ENCODE peak calls at places on chromosomes 16 and 17, in four cellular contexts. P is fibroblast of the aortic adventitia, T is fibroblast of mammary gland, S is retinal pigment epithelial cell. E is an unnamed sample.

GRCh38 chr16:2184962-2185361 is 11.4 kb downstream of the CASKIN1 start:
- DNase-seq in P (no peak), T (no peak), S (no peak), E (no peak)

GRCh38 chr17:30239089-30239462 is 3.6 kb upstream of the SLC6A4 start:
- DNase-seq in P (no peak), T (no peak), S (no peak), E (no peak)

GRCh38 chr17:17214646-17215436 is 8.7 kb upstream of the PLD6 start:
- DNase-seq in P (no peak), T (no peak), S (no peak), E (no peak)

GRCh38 chr17:67281736-67282135 is 36.7 kb upstream of the HELZ start:
- DNase-seq in P (no peak), T (no peak), S (no peak), E (no peak)

GRCh38 chr16:67758966-67759365 is 39.9 kb upstream of the GFOD2 start:
- DNase-seq in P (no peak), T (no peak), S (no peak), E (no peak)

GRCh38 chr16:84513111-84514065 is 8.9 kb upstream of the MEAK7 start:
- DNase-seq in P (no peak), T (peak), S (peak), E (no peak)

GRCh38 chr17:39473310-39473709 is 12.0 kb downstream of the CDK12 start:
- DNase-seq in P (no peak), T (no peak), S (no peak), E (no peak)

GRCh38 chr16:23269248-23270091 is 32.6 kb upstream of the SCNN1B start:
- DNase-seq in P (peak), T (no peak), S (no peak), E (no peak)

GRCh38 chr17:16906670-16907069 is 65.2 kb downstream of the TNFRSF13B start:
- DNase-seq in P (peak), T (no peak), S (no peak), E (no peak)

GRCh38 chr17:11144358-11145233 is 96.4 kb upstream of the SHISA6 start:
- DNase-seq in P (peak), T (peak), S (no peak), E (no peak)

GRCh38 chr16:68792465-68793324 is 50.6 kb upstream of the TANGO6 start:
- DNase-seq in P (peak), T (peak), S (peak), E (no peak)
- TF ChIP-seq CTCF in P (no peak), T (no peak), S (no peak), E (no peak)

GRCh38 chr16:22055881-22056280 is 36.5 kb upstream of the VWA3A start:
- DNase-seq in P (no peak), T (no peak), S (no peak), E (no peak)
- TF ChIP-seq CTCF in P (peak), T (peak), S (peak), E (no peak)

GRCh38 chr17:70161519-70161918 is 7.8 kb upstream of the KCNJ2 start:
- DNase-seq in P (no peak), T (no peak), S (no peak), E (no peak)

GRCh38 chr17:70166571-70166970 is 2.8 kb upstream of the KCNJ2 start:
- DNase-seq in P (no peak), T (no peak), S (no peak), E (no peak)

GRCh38 chr17:70168979-70169706 is at the start of gene KCNJ2:
- DNase-seq in P (peak), T (peak), S (no peak), E (peak)

GRCh38 chr17:70168044-70168978 is 1.0 kb upstream of the KCNJ2 start:
- DNase-seq in P (peak), T (peak), S (peak), E (peak)

DNA sequence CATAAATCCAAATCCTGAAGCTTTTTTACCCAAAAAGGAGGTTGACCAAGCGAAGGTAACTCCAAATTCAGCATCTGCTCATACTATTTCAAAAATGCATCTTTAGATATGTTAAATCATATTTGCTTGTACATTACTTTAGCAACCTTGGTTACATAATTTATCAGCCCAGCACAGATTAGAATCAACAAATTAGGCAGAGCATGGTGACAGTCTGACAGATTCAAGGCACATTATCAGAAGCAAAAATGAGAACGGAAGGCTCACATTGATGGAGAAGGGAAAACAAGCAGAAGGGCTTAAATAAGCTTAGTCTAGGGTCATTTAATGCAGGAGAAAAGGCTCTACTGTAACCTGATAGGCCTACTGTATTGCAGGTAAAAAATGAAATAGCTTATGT is 3.9 kb upstream of the KCNJ2 start:
- DNase-seq in P (no peak), T (no peak), S (no peak), E (no peak)
- TF ChIP-seq CTCF in P (no peak), T (no peak), S (no peak), E (no peak)

GRCh38 chr17:82912571-82913089 is 72.8 kb upstream of the ZNF750 start:
- DNase-seq in P (no peak), T (peak), S (no peak), E (no peak)

GRCh38 chr17:82911822-82912221 is 72.0 kb upstream of the ZNF750 start:
- DNase-seq in P (no peak), T (no peak), S (no peak), E (peak)

GRCh38 chr17:82915010-82915696 is 75.3 kb upstream of the ZNF750 start:
- DNase-seq in P (no peak), T (no peak), S (no peak), E (no peak)

GRCh38 chr17:82914375-82914774 is 74.6 kb upstream of the ZNF750 start:
- DNase-seq in P (no peak), T (peak), S (no peak), E (peak)

GRCh38 chr17:82913304-82914043 is 73.7 kb upstream of the ZNF750 start:
- DNase-seq in P (no peak), T (no peak), S (no peak), E (no peak)
- TF ChIP-seq CTCF in P (no peak), T (peak), S (peak), E (peak)

DNA sequence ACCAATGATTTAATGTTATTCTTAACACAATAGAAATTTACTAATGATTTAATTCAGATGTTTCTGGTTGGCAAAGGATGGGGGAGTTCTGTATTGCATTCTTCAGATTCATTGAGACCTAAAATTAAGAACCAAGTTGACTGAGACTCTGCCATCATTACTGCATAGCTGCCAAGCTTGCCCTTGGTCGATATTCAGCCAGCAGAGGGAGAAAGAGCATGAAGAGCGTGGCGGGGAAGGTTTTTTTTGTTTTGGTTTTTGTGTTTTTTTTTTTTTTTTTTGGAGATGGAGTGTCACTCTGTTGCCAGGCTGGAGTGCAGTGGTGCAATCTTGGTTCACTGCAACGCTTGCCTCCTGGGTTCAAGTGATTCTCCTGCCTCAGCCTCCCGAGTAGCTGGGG is 659.4 kb upstream of the EEF2KMT start:
- DNase-seq in P (no peak), T (no peak), S (no peak), E (no peak)
- TF ChIP-seq CTCF in P (no peak), T (no peak), S (no peak), E (no peak)

GRCh38 chr17:76497979-76498885 is 3.0 kb downstream of the RHBDF2 start:
- DNase-seq in P (peak), T (peak), S (no peak), E (no peak)
- TF ChIP-seq CTCF in P (no peak), T (no peak), S (no peak), E (no peak)

GRCh38 chr17:7887482-7888183 is 956 bp upstream of the CHD3 start:
- DNase-seq in P (peak), T (peak), S (peak), E (peak)

GRCh38 chr17:7886227-7887037 is 2.2 kb upstream of the CHD3 start:
- DNase-seq in P (peak), T (no peak), S (no peak), E (peak)

GRCh38 chr17:7888184-7888920 is at the start of gene CHD3:
- DNase-seq in P (peak), T (no peak), S (no peak), E (no peak)

GRCh38 chr17:7887038-7887481 is 1.5 kb upstream of the CHD3 start:
- DNase-seq in P (no peak), T (no peak), S (no peak), E (no peak)

GRCh38 chr17:7889166-7889584 is 586 bp downstream of the CHD3 start:
- DNase-seq in P (peak), T (peak), S (peak), E (no peak)
- TF ChIP-seq CTCF in P (peak), T (peak), S (peak), E (no peak)

E was measured in GM10248.